ENCODE peak calls at places on chromosomes 2 and 18, in ten cellular contexts. Z is neural progenitor cell, A is body of pancreas, C is lower lobe of right lung, T is AG09319, B is PC-3, Y is hepatocyte, K is GM20000, I is foreskin fibroblast, M is ovary. P is an unnamed sample.

GRCh38 chr18:8705280-8705940 is at the start of gene MTCL1:
- DNase-seq in K (peak; percentile 86), A (peak; percentile 41), M (peak; percentile 62), T (no peak), Y (no peak), B (peak; percentile 57), I (peak; percentile 51), C (peak; percentile 53), Z (peak; percentile 77), P (no peak)

GRCh38 chr2:119064567-119064966 is 94.0 kb downstream of the C1QL2 start:
- DNase-seq in Z (no peak), Y (no peak), B (no peak), M (no peak), T (no peak), C (no peak), A (no peak), I (no peak), K (no peak), P (no peak)

GRCh38 chr18:25111382-25112070 is 240.4 kb downstream of the ZNF521 start:
- DNase-seq in M (no peak), A (no peak), C (no peak), Z (peak; percentile 58), I (no peak), Y (no peak), T (no peak), B (no peak), K (no peak), P (no peak)

GRCh38 chr2:20617081-20617575 is 33.8 kb downstream of the HS1BP3 start:
- DNase-seq in T (no peak), Y (peak; percentile 59), K (no peak), B (no peak), M (peak; percentile 93), A (peak; percentile 61), Z (peak; percentile 60), C (peak; percentile 82), I (no peak), P (no peak)

GRCh38 chr2:66509326-66509811 is 74.4 kb downstream of the MEIS1 start:
- DNase-seq in M (no peak), A (no peak), C (no peak), I (no peak), B (peak; percentile 66), Z (no peak), T (no peak), K (no peak), Y (no peak), P (no peak)

GRCh38 chr2:71678874-71679273 is 225.5 kb downstream of the DYSF start:
- DNase-seq in T (no peak), K (no peak), M (no peak), A (peak; percentile 2), I (no peak), C (no peak), Z (no peak), B (no peak), Y (no peak), P (no peak)

GRCh38 chr2:130864830-130865229 is 28.1 kb downstream of the ARHGEF4 start:
- DNase-seq in A (peak; percentile 89), K (no peak), T (peak; percentile 20), Y (peak; percentile 62), M (no peak), C (no peak), B (peak; percentile 15), Z (no peak), I (peak; percentile 44), P (peak; percentile 46)

GRCh38 chr2:212897296-212897695 is 254.1 kb downstream of the IKZF2 start:
- DNase-seq in Z (no peak), T (no peak), A (no peak), C (no peak), I (no peak), M (no peak), B (no peak), K (no peak), Y (no peak), P (no peak)

GRCh38 chr18:70221911-70222278 is 16.4 kb upstream of the RTTN start:
- DNase-seq in C (no peak), B (no peak), M (no peak), K (no peak), Z (no peak), Y (no peak), A (no peak), T (no peak), I (no peak), P (no peak)

GRCh38 chr18:70216788-70217187 is 11.3 kb upstream of the RTTN start:
- DNase-seq in Z (no peak), I (no peak), K (no peak), A (no peak), Y (no peak), C (no peak), T (no peak), B (no peak), M (no peak), P (no peak)

GRCh38 chr18:70220628-70221027 is 15.1 kb upstream of the RTTN start:
- DNase-seq in C (no peak), B (no peak), T (no peak), K (no peak), M (no peak), Y (no peak), Z (no peak), A (no peak), I (no peak), P (no peak)

GRCh38 chr18:70219688-70220087 is 14.2 kb upstream of the RTTN start:
- DNase-seq in M (no peak), B (peak; percentile 13), T (no peak), I (no peak), K (no peak), C (no peak), Z (no peak), A (no peak), Y (no peak), P (no peak)

DNA sequence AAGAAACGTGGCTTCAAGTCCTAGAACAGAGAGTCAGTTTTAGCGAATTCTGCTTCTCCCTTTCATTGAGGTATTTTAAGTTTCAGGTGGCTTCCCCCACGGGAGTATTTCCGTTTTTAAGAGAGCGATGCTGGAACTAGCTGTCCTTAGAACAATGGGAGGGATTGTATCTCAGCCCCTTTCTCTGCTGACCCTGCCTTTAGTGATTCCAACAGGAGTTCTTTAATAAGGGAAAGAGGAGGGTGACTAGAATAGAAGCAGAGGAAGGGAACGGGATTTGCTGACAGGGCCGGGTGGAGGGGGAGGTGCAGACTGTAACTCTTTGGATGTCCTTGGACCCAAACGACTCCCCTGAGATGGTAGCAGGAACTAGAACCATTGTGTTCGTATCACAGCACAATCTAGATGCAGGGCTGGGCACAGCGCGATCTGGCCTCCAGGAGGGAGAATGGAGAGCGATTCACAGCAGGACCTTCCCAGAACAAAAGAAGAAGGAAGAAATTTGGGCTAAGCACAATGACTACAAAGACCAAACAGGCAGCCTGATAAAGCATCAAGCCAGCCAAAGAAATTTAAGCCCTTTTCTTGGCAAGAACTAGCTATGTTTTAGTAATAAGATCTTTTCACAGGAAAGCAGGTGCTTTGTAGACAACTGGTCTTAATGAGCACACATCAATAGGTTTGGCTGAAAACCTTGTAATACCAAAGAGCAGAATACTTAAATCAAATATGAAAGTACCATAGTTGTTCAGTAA is 15.8 kb upstream of the RTTN start:
- DNase-seq in A (no peak), I (no peak), K (no peak), C (no peak), T (no peak), M (no peak), Z (peak; percentile 82), B (no peak), Y (no peak), P (peak; percentile 66)
- TF ChIP-seq CTCF in A (no peak), I (no peak), K (no peak), C (no peak), T (no peak), M (no peak), Z (peak; percentile 4), B (no peak), Y (no peak), P (peak; percentile 17)

DNA sequence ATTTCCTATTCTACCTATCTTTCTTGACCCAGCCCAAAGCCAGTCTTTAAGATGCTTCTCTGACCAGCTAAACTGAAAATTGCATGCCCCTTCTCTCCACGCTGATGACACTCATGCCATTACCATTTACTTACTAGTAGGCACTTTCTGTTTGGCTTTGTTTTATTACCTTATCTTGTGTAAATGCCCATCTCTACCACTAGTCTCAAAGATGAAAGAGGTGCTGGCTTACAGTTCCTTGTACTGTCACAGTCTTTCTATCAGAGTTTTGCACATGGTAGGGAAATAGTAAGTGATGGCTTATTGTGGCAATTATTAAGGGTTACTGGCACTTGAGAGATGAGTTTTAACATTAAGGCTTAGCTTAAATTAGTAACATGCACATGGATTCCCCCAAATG is 352.1 kb downstream of the RBM43 start:
- DNase-seq in C (no peak), T (no peak), I (no peak), Z (no peak), B (peak; percentile 9), K (no peak), A (no peak), M (no peak), Y (no peak), P (no peak)
- TF ChIP-seq CTCF in C (no peak), T (no peak), I (no peak), Z (peak; percentile 40), B (no peak), K (no peak), A (no peak), M (no peak), Y (peak; percentile 9), P (no peak)

DNA sequence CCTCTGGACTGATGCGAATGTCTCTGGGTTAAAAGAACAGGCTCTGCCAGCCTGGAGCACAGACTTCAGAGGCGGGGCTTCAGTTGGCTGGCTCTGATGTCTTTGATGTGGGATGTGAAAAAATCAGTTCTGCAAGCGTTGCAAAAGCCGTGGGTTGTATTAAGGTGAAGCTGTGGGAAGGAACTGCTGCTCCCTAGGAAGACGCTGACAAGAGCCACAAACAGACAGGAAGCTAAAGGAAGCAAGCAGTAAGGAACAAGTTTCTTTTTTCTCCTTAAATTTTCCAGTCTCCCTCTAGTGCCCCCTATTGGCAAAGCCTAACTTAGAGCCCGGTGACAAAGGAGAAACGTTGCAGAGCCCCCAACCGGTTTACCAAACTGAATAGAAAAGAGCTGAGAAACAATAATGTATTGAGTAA is 239.0 kb downstream of the CCDC178 start:
- DNase-seq in A (peak; percentile 11), Z (peak; percentile 72), K (no peak), T (no peak), M (no peak), B (peak; percentile 10), C (no peak), I (no peak), Y (peak; percentile 69), P (peak; percentile 8)
- TF ChIP-seq CTCF in A (peak; percentile 55), Z (peak; percentile 83), K (no peak), T (peak; percentile 34), M (no peak), B (peak; percentile 50), C (peak; percentile 48), I (peak; percentile 14), Y (peak; percentile 73), P (peak; percentile 84)

GRCh38 chr2:42928161-42928691 is 135.8 kb upstream of the HAAO start:
- DNase-seq in K (no peak), B (no peak), A (no peak), Y (no peak), C (no peak), Z (peak; percentile 64), T (no peak), M (peak; percentile 27), I (no peak), P (no peak)

GRCh38 chr2:42929985-42930581 is 137.7 kb upstream of the HAAO start:
- DNase-seq in K (no peak), B (no peak), T (no peak), A (peak; percentile 37), M (peak; percentile 61), Z (no peak), I (peak; percentile 62), Y (no peak), C (no peak), P (no peak)

GRCh38 chr2:42927334-42928160 is 135.2 kb upstream of the HAAO start:
- DNase-seq in K (no peak), Y (no peak), M (peak; percentile 55), T (no peak), Z (peak; percentile 18), A (peak; percentile 44), B (no peak), I (no peak), C (no peak), P (no peak)

GRCh38 chr2:42929577-42929984 is 137.2 kb upstream of the HAAO start:
- DNase-seq in Y (no peak), B (no peak), I (no peak), K (no peak), C (no peak), M (peak; percentile 33), Z (peak; percentile 31), T (no peak), A (no peak), P (no peak)

GRCh38 chr2:42928692-42929576 is 136.6 kb upstream of the HAAO start:
- DNase-seq in M (peak; percentile 36), K (no peak), T (no peak), C (no peak), Y (peak; percentile 78), I (no peak), B (peak; percentile 19), A (peak; percentile 59), Z (peak; percentile 76), P (no peak)
- TF ChIP-seq CTCF in M (no peak), K (no peak), T (peak; percentile 50), C (peak; percentile 17), Y (peak; percentile 35), I (peak; percentile 34), B (peak; percentile 34), A (no peak), Z (peak; percentile 67), P (peak; percentile 85)